ENCODE peak calls at places on chromosomes 13 and 19, in four cellular contexts. C is neural crest cell, J is astrocyte of the spinal cord, T is OCI-LY7. N is an unnamed sample.
A peak's percentile ranks its signal among the peaks of the same experiment; 100 is the strongest.

GRCh38 chr13:34013061-34013460 is 195.1 kb downstream of the RFC3 start:
- DNase-seq in T (no peak), C (no peak), J (no peak), N (no peak)

GRCh38 chr13:31105020-31105800 is 56.5 kb downstream of the HSPH1 start:
- DNase-seq in T (no peak), C (no peak), J (no peak), N (no peak)

GRCh38 chr13:30577381-30577780 is 40.3 kb upstream of the USPL1 start:
- DNase-seq in C (no peak), J (peak; percentile 93), T (no peak), N (no peak)

GRCh38 chr19:18741566-18742121 is 49.5 kb downstream of the COMP start:
- DNase-seq in C (no peak), J (no peak), T (no peak), N (no peak)

GRCh38 chr19:32976223-32976805 is 4.3 kb downstream of the FAAP24 start:
- DNase-seq in T (peak; percentile 64), J (peak; percentile 73), C (peak; percentile 81), N (peak; percentile 78)

GRCh38 chr13:39959497-39959896 is 304.0 kb downstream of the COG6 start:
- DNase-seq in J (no peak), C (no peak), T (no peak), N (no peak)

GRCh38 chr13:27401210-27401609 is 23.2 kb upstream of the GTF3A start:
- DNase-seq in T (no peak), C (no peak), J (no peak), N (no peak)

GRCh38 chr19:44725251-44725650 is 23.3 kb upstream of the BCL3 start:
- DNase-seq in J (no peak), C (no peak), T (no peak), N (no peak)

GRCh38 chr13:103140001-103140671 is 73.9 kb upstream of the SLC10A2 start:
- DNase-seq in T (peak; percentile 72), C (no peak), J (peak; percentile 2), N (no peak)

GRCh38 chr19:20470345-20471119 is 95.0 kb downstream of the ZNF737 start:
- DNase-seq in T (no peak), C (no peak), J (no peak), N (no peak)

GRCh38 chr13:29509999-29510586 is 85.4 kb downstream of the SLC7A1 start:
- DNase-seq in T (no peak), J (peak; percentile 50), C (no peak), N (no peak)

GRCh38 chr13:94455414-94455813 is 24.1 kb downstream of the DCT start:
- DNase-seq in T (no peak), J (no peak), C (no peak), N (no peak)

GRCh38 chr19:38209671-38210457 is 14.2 kb downstream of the DPF1 start:
- DNase-seq in C (no peak), J (peak; percentile 35), T (no peak), N (peak; percentile 57)

GRCh38 chr19:52992109-52993004 is 21.4 kb upstream of the ERVV-1 start:
- DNase-seq in T (no peak), J (peak; percentile 9), C (no peak), N (peak; percentile 31)

GRCh38 chr19:31338069-31338767 is 11.0 kb downstream of the TSHZ3 start:
- DNase-seq in J (peak; percentile 73), C (peak; percentile 48), T (peak; percentile 55), N (peak; percentile 72)

GRCh38 chr13:76884571-76885202 is 1.5 kb downstream of the KCTD12 start:
- DNase-seq in J (peak; percentile 23), T (no peak), C (no peak), N (no peak)

GRCh38 chr13:21986602-21987001 is 315.7 kb downstream of the FGF9 start:
- DNase-seq in J (no peak), C (no peak), T (no peak), N (no peak)

GRCh38 chr13:76307157-76307556 is 579.0 kb downstream of the KCTD12 start:
- DNase-seq in C (no peak), T (no peak), J (peak; percentile 58), N (no peak)

GRCh38 chr19:39384839-39385568 is 5.9 kb downstream of the PAF1 start:
- DNase-seq in C (no peak), J (no peak), T (no peak), N (no peak)

GRCh38 chr13:77860621-77861020 is 58.0 kb downstream of the EDNRB start:
- DNase-seq in J (peak; percentile 42), C (no peak), T (no peak), N (no peak)

GRCh38 chr13:25980255-25980654 is 71.6 kb downstream of the SHISA2 start:
- DNase-seq in J (no peak), T (peak; percentile 17), C (no peak), N (peak; percentile 33)

GRCh38 chr13:98267080-98267912 is 90.2 kb upstream of the RNF113B start:
- DNase-seq in J (peak; percentile 79), C (no peak), T (no peak), N (no peak)

GRCh38 chr19:23817519-23817918 is 58.8 kb upstream of the ZNF681 start:
- DNase-seq in J (no peak), T (peak; percentile 82), C (no peak), N (no peak)

GRCh38 chr19:54654447-54655321 is 8.1 kb upstream of the LILRB4 start:
- DNase-seq in C (no peak), J (no peak), T (no peak), N (no peak)

GRCh38 chr19:49056101-49056901 is 1.2 kb downstream of the CGB7 start:
- DNase-seq in J (peak; percentile 51), C (peak; percentile 53), T (peak; percentile 27), N (peak; percentile 83)
- TF ChIP-seq CTCF in J (peak; percentile 39), C (peak; percentile 51), T (no peak), N (peak; percentile 17)

DNA sequence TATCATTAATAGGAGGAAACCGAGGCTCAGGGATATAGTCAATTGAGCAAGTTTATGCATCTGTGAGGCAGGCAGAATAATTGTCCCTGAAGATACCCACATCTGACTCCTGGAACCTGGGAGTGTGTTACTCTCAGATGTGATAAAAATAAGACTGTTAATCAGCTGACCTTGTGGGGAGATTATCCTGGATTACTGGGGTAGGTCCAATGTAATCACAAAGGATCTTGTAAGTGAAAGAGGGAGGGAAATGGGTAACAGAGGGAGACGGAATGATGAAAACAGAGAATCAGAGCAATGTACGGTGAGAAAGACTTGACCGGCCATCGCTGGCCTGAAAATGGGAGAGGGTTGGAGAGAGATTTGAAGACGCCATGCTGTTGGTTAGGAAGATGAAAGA is 3.2 kb upstream of the EDDM13 start:
- DNase-seq in J (no peak), T (no peak), C (no peak), N (no peak)
- TF ChIP-seq CTCF in J (no peak), T (no peak), C (no peak), N (no peak)

GRCh38 chr19:57947419-57948134 is at the start of gene ZNF256:
- DNase-seq in T (peak; percentile 98), C (peak; percentile 97), J (peak; percentile 96), N (peak; percentile 91)
- TF ChIP-seq CTCF in T (peak; percentile 71), C (peak; percentile 77), J (peak; percentile 50), N (peak; percentile 48)

GRCh38 chr13:52848455-52849190 is at the start of gene PCDH8:
- DNase-seq in T (no peak), J (no peak), C (peak; percentile 91), N (peak; percentile 92)
- TF ChIP-seq CTCF in T (no peak), J (no peak), C (no peak), N (no peak)

DNA sequence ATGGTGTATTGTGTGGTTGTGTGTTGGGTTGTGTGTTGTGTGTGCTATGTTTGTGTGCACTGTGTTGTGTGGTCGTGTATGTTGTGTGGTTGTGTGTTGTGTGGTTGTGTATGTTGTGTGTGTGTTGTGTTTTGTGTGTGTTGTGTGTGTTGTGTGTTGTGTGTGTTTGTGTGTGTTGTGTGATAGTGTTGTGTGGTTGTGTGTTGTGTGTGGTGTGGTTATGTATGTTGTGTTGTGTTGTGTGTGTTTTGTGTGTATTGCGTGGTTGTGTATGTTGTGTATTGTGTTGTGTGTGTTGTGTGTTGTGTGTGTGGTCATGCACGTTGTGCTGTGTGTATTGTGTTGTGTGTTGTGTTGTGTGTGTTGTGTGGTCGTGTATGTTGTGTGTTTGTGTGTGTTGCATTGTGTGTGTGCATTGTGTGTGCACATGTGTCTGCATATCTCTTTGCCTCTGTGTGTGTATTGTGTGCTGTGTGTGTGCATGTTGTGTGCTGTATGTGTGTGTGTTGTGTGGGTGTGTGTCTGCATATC is 2.9 kb downstream of the C3 start:
- DNase-seq in T (no peak), C (no peak), J (no peak), N (no peak)
- TF ChIP-seq CTCF in T (peak; percentile 33), C (no peak), J (no peak), N (no peak)

GRCh38 chr19:22533761-22534160 is 100.4 kb upstream of the ZNF492 start:
- DNase-seq in J (no peak), T (no peak), C (no peak), N (no peak)

GRCh38 chr19:22530042-22530441 is 104.1 kb upstream of the ZNF492 start:
- DNase-seq in J (no peak), T (no peak), C (no peak), N (no peak)

GRCh38 chr19:22527554-22527953 is 105.4 kb upstream of the ZNF98 start:
- DNase-seq in J (no peak), T (no peak), C (no peak), N (no peak)

GRCh38 chr19:22528956-22529355 is 105.2 kb upstream of the ZNF492 start:
- DNase-seq in T (no peak), C (no peak), J (no peak), N (no peak)

GRCh38 chr19:22532388-22533310 is 101.5 kb upstream of the ZNF492 start:
- DNase-seq in C (no peak), T (no peak), J (no peak), N (no peak)
- TF ChIP-seq CTCF in C (no peak), T (no peak), J (no peak), N (no peak)